ENCODE peak calls at places on chromosomes 1 and 21, in five cellular contexts. N is GM12878, K is H1, T is K562, I is HCT116. X is an unnamed sample.

GRCh38 chr21:43600642-43601397 is 58.5 kb downstream of the HSF2BP start:
- DNase-seq in I (no peak), T (no peak), N (no peak), K (no peak), X (no peak)

GRCh38 chr1:20732071-20732587 is 374 bp downstream of the SH2D5 start:
- DNase-seq in I (no peak), N (no peak), K (peak), T (no peak), X (no peak)

GRCh38 chr1:156492591-156493080 is 7.9 kb downstream of the MEF2D start:
- DNase-seq in T (peak), I (no peak), K (no peak), N (no peak), X (no peak)

GRCh38 chr1:231139659-231140650 is 21.9 kb upstream of the TRIM67 start:
- DNase-seq in K (no peak), T (no peak), I (no peak), N (no peak), X (peak)

GRCh38 chr1:101037316-101037715 is 11.7 kb upstream of the DPH5 start:
- DNase-seq in I (no peak), K (no peak), T (no peak), N (no peak), X (no peak)

GRCh38 chr1:36752431-36752830 is 269.7 kb upstream of the CSF3R start:
- DNase-seq in N (no peak), I (no peak), T (no peak), K (no peak), X (no peak)

GRCh38 chr1:226827968-226828513 is 42.4 kb upstream of the PSEN2 start:
- DNase-seq in T (peak), K (peak), N (peak), I (peak), X (peak)

GRCh38 chr1:211920602-211921226 is 90.2 kb upstream of the LPGAT1 start:
- DNase-seq in K (no peak), N (no peak), I (no peak), T (no peak), X (no peak)

GRCh38 chr1:19688041-19688842 is 23.6 kb downstream of the HTR6 start:
- DNase-seq in K (no peak), T (no peak), I (no peak), N (no peak), X (no peak)

GRCh38 chr1:1283821-1284220 is 3.6 kb downstream of the SCNN1D start:
- DNase-seq in K (no peak), T (peak), I (no peak), N (peak), X (no peak)

GRCh38 chr1:245148069-245148468 is 6.7 kb upstream of the KIF26B start:
- DNase-seq in K (no peak), I (no peak), T (no peak), N (no peak), X (no peak)

GRCh38 chr1:171431994-171432393 is 53.3 kb upstream of the PRRC2C start:
- DNase-seq in K (peak), N (no peak), T (no peak), I (no peak), X (no peak)

GRCh38 chr1:27015260-27015659 is 2.6 kb upstream of the TENT5B start:
- DNase-seq in T (peak), N (no peak), I (no peak), K (no peak), X (no peak)

GRCh38 chr1:217703326-217703725 is 72.2 kb downstream of the SPATA17 start:
- DNase-seq in K (no peak), I (no peak), T (no peak), N (no peak), X (no peak)

GRCh38 chr1:159010398-159010797 is 691 bp downstream of the IFI16 start:
- DNase-seq in T (no peak), N (no peak), I (no peak), K (no peak), X (no peak)

GRCh38 chr1:75908717-75909152 is 23.5 kb downstream of the ASB17 start:
- DNase-seq in I (peak), N (peak), K (peak), T (peak), X (no peak)

GRCh38 chr1:235107368-235108184 is 21.1 kb downstream of the TOMM20 start:
- DNase-seq in I (no peak), T (no peak), N (no peak), K (no peak), X (no peak)

GRCh38 chr1:66564250-66564649 is 30.3 kb downstream of the SGIP1 start:
- DNase-seq in N (no peak), K (no peak), T (no peak), I (peak), X (no peak)

GRCh38 chr1:154741327-154741726 is 128.8 kb downstream of the KCNN3 start:
- DNase-seq in T (no peak), N (no peak), I (no peak), K (no peak), X (no peak)

GRCh38 chr1:157968503-157968902 is 24.9 kb upstream of the KIRREL1 start:
- DNase-seq in I (no peak), N (no peak), K (no peak), T (no peak), X (peak)

GRCh38 chr1:15344380-15344779 is 65.3 kb upstream of the EFHD2 start:
- DNase-seq in T (no peak), K (no peak), N (no peak), I (no peak), X (no peak)

GRCh38 chr21:25717491-25718139 is 17.1 kb downstream of the ATP5PF start:
- DNase-seq in T (peak), N (no peak), I (no peak), K (no peak), X (no peak)

GRCh38 chr21:20270365-20271055 is 727.7 kb upstream of the NCAM2 start:
- DNase-seq in T (peak), N (no peak), K (no peak), I (no peak), X (no peak)

GRCh38 chr1:236663934-236664333 is 22.4 kb upstream of the ACTN2 start:
- DNase-seq in I (no peak), N (no peak), T (no peak), K (no peak), X (no peak)

GRCh38 chr1:64663654-64664053 is 81.2 kb upstream of the RAVER2 start:
- DNase-seq in K (no peak), N (no peak), I (no peak), T (peak), X (no peak)

GRCh38 chr1:109438798-109439297 is 12.6 kb upstream of the PSMA5 start:
- DNase-seq in T (peak), I (peak), K (no peak), N (no peak), X (no peak)

GRCh38 chr1:219790834-219791615 is 137.3 kb downstream of the SLC30A10 start:
- DNase-seq in I (no peak), N (no peak), K (no peak), T (no peak), X (no peak)

GRCh38 chr1:208270679-208271111 is 26.5 kb upstream of the PLXNA2 start:
- DNase-seq in T (no peak), K (no peak), I (no peak), N (no peak), X (no peak)

GRCh38 chr21:41328660-41329300 is 12.2 kb downstream of the FAM3B start:
- DNase-seq in N (no peak), I (no peak), K (no peak), T (no peak), X (no peak)

GRCh38 chr1:230109871-230110667 is 43.0 kb downstream of the GALNT2 start:
- DNase-seq in T (no peak), N (peak), I (no peak), K (no peak), X (no peak)

GRCh38 chr1:208466054-208466590 is 221.9 kb upstream of the PLXNA2 start:
- DNase-seq in T (no peak), I (no peak), K (no peak), N (no peak), X (no peak)

GRCh38 chr1:150875197-150876110 is 945 bp downstream of the ARNT start:
- DNase-seq in I (no peak), N (no peak), T (no peak), K (no peak), X (no peak)

GRCh38 chr1:232921416-232921815 is 29.0 kb upstream of the NTPCR start:
- DNase-seq in N (no peak), K (no peak), T (no peak), I (no peak), X (no peak)

GRCh38 chr1:8075511-8076051 is 49.5 kb upstream of the ERRFI1 start:
- DNase-seq in T (no peak), N (no peak), K (no peak), I (no peak), X (no peak)

GRCh38 chr1:7427066-7427465 is 344.0 kb upstream of the VAMP3 start:
- DNase-seq in T (no peak), K (no peak), N (no peak), I (no peak), X (no peak)

GRCh38 chr1:42551150-42551549 is 88.1 kb downstream of the CCDC30 start:
- DNase-seq in K (no peak), I (no peak), N (no peak), T (no peak), X (no peak)

GRCh38 chr1:232018512-232019340 is 392.1 kb downstream of the DISC1 start:
- DNase-seq in K (no peak), I (no peak), T (no peak), N (no peak), X (no peak)

GRCh38 chr21:23921670-23922418 is 1685.4 kb downstream of the MRPL39 start:
- DNase-seq in K (no peak), T (peak), N (no peak), I (no peak), X (no peak)

GRCh38 chr1:163315773-163316374 is 5.9 kb upstream of the NUF2 start:
- DNase-seq in T (peak), I (no peak), K (no peak), N (no peak), X (peak)
- TF ChIP-seq JUND in T (no peak), I (no peak), K (no peak), N (no peak), X (no peak)

GRCh38 chr1:92504751-92505692 is 18.3 kb upstream of the GFI1 start:
- DNase-seq in N (no peak), I (no peak), T (no peak), K (no peak), X (peak)
- TF ChIP-seq JUND in N (no peak), I (no peak), T (no peak), K (no peak), X (no peak)

GRCh38 chr1:86472767-86473166 is 4.0 kb downstream of the CLCA1 start:
- DNase-seq in K (no peak), N (no peak), I (no peak), T (no peak), X (no peak)
- TF ChIP-seq JUND in K (no peak), N (no peak), I (no peak), T (no peak), X (no peak)

GRCh38 chr21:37072988-37073416 is at the start of the genes PIGP and TTC3:
- DNase-seq in K (peak), T (peak), N (peak), I (peak), X (peak)

GRCh38 chr21:37074195-37074510 is 1.1 kb downstream of the TTC3 start:
- DNase-seq in I (no peak), N (no peak), T (peak), K (no peak), X (no peak)

GRCh38 chr21:37071561-37072238 is 1.2 kb downstream of the PIGP start:
- DNase-seq in K (no peak), N (no peak), T (peak), I (no peak), X (peak)

GRCh38 chr21:37073417-37074194 is 552 bp downstream of the TTC3 start:
- DNase-seq in I (no peak), N (no peak), T (peak), K (no peak), X (peak)

DNA sequence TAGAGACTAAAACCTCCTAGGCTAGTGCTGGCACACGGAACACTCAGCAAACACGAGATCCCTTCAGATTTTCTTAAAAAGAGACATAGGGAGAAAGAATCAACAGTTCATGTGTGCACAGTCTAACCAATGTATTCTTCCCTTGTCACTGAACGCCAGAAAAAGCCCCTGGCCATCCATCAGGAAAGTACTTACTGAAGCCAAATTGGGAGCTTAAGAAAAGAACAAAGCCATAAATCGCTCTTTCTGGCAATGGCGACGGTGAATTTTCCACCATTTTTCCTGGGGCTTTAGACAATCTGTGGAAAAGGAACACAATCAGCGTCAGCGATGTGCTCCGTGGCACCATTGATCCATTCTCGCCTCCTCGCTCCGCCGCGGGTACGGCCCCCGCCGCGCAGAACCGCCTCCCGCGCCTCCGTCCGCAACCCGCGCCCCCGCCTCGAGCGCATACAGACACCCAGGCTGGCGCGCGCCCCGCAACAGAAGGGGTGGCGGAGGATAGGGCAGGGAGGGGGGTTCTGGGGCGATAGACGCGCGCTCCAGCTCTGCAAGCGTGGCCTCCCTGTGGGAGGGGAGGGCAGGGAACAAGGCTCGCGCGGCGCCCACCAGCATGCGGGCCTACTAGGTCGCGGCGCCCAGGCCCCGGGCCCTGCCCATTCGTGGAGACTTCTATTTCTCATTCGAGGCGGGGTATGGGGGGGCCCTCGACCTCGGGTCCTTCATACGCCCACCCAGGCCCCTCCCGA is 458 bp downstream of the PIGP start:
- DNase-seq in K (no peak), N (no peak), T (peak), I (no peak), X (peak)
- TF ChIP-seq JUND in K (no peak), N (no peak), T (peak), I (no peak), X (no peak)

GRCh38 chr1:12309783-12310742 is 80.2 kb downstream of the VPS13D start:
- DNase-seq in I (no peak), K (no peak), N (no peak), T (no peak), X (no peak)
- TF ChIP-seq JUND in I (no peak), K (no peak), N (no peak), T (no peak), X (no peak)

GRCh38 chr1:52041551-52042185 is 8.1 kb upstream of the KTI12 start:
- DNase-seq in T (no peak), I (no peak), N (no peak), K (no peak), X (no peak)

GRCh38 chr1:52037909-52038308 is 4.3 kb upstream of the KTI12 start:
- DNase-seq in T (no peak), I (no peak), N (no peak), K (no peak), X (no peak)

GRCh38 chr1:52034050-52034384 is 407 bp upstream of the KTI12 start:
- DNase-seq in N (no peak), I (no peak), T (no peak), K (no peak), X (no peak)

GRCh38 chr1:52033190-52034049 is at the start of gene KTI12:
- DNase-seq in K (peak), T (peak), N (peak), I (peak), X (peak)

DNA sequence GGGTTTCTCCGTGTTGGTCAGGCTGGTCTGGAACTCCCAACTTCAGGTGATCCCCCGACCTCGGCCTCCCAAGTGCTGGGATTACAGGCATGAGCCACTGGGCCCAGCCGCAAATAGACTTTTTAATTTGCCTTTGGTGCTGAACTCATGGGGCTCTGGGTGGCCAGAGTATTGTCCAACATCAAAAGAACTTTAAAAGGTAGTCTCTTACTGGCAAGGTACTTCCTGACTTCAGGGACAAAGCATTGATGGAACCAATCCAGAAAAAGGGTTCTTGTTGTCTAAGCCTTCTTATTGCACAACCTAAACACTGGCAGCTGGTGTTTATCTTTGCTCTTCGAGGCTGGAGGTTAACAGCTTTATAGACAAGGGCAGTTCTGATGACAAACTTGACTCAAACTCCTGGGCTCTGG is 3.8 kb upstream of the KTI12 start:
- DNase-seq in K (no peak), N (no peak), T (peak), I (no peak), X (no peak)
- TF ChIP-seq JUND in K (no peak), N (no peak), T (no peak), I (no peak), X (no peak)

GRCh38 chr1:204730826-204731459 is 45.4 kb upstream of the LRRN2 start:
- DNase-seq in T (no peak), N (no peak), K (no peak), I (no peak), X (no peak)
- TF ChIP-seq JUND in T (no peak), N (no peak), K (no peak), I (no peak), X (no peak)

GRCh38 chr21:45554477-45555175 is 12.4 kb upstream of the SLC19A1 start:
- DNase-seq in I (peak), T (peak), K (no peak), N (peak), X (peak)
- TF ChIP-seq JUND in I (no peak), T (no peak), K (no peak), N (no peak), X (no peak)

DNA sequence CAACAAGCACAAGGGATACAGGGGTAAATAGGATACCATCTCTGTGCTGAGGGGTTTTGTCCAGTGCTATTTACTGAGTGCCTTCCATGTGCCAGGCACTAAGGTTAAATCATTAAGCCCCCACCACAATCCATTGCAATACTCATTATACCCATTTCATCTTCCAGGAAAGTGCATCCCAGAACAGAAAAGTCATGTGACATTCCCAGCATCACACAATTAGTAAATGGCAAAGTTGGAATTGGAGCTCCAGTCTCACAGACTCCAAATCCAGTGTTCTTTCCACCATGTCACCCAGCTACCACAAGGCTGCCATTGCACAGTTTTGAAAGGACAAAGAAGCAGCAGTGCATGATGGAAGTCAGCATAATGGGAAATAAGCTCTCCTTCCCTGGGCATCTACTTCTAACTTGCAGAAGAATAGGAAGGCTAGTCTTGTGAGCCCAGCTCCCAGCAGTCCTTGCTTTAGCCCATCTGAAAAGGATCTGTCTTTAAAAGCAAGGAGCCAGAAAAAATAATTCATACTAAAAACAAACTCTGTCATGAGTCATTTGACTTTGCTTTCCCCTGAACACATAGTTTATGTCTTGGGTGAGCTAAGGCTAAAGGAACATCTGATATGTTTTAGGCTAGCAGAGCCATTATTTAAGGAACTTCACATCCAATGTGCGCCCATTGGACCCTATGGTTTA is 111.4 kb upstream of the HOOK1 start:
- DNase-seq in I (no peak), K (no peak), T (no peak), N (no peak), X (no peak)
- TF ChIP-seq JUND in I (no peak), K (no peak), T (no peak), N (no peak), X (no peak)

DNA sequence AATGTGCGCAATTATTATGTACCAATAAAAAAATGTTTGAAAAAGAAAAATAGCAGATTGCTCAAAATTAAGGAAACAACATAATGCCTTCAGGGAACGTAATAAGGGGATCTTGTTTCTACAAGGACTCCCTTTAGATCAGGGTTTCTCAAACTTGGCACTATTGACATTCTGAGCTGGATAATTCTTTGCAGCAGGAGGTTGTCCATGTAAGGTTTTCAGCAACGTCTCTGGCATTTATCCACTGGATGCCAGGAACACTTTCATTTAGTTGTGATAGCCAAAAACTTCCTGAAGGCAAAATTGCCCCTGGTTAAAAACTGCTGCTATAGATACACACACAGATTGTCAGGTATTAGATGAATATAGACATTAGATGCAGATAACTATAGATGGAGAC is 666.7 kb upstream of the ADAMTS5 start:
- DNase-seq in K (no peak), T (no peak), I (no peak), N (no peak), X (no peak)
- TF ChIP-seq JUND in K (no peak), T (no peak), I (no peak), N (no peak), X (no peak)

X was measured in T47D.